ENCODE peak calls at places on chromosome 21, in four cellular contexts. O is MCF 10A, W is astrocyte of the cerebellum, J is T-helper 1 cell. A is an unnamed sample.

GRCh38 chr21:35565204-35565611 is 495.1 kb downstream of the SETD4 start:
- DNase-seq in O (peak; percentile 39), W (peak; percentile 70), J (no peak), A (peak; percentile 7)

GRCh38 chr21:33761104-33762036 is 119.1 kb downstream of the ITSN1 start:
- DNase-seq in O (peak; percentile 76), W (peak; percentile 96), J (no peak), A (peak; percentile 39)

GRCh38 chr21:19648376-19648775 is 1244.8 kb upstream of the TMPRSS15 start:
- DNase-seq in O (peak; percentile 54), W (no peak), J (no peak), A (no peak)

GRCh38 chr21:41761211-41762181 is 5.4 kb downstream of the RIPK4 start:
- DNase-seq in O (peak; percentile 86), W (no peak), J (no peak), A (no peak)

GRCh38 chr21:34800797-34801518 is 132.2 kb downstream of the CLIC6 start:
- DNase-seq in O (peak; percentile 66), W (no peak), J (no peak), A (no peak)

GRCh38 chr21:27277122-27277521 is 310.2 kb upstream of the ADAMTS5 start:
- DNase-seq in O (no peak), W (no peak), J (no peak), A (no peak)

GRCh38 chr21:29403922-29404538 is 105.3 kb downstream of the BACH1 start:
- DNase-seq in O (peak; percentile 42), W (no peak), J (no peak), A (no peak)

GRCh38 chr21:26835714-26836265 is 9.4 kb downstream of the ADAMTS1 start:
- DNase-seq in O (no peak), W (no peak), J (no peak), A (no peak)

GRCh38 chr21:45134677-45135076 is 60.3 kb downstream of the ADARB1 start:
- DNase-seq in O (no peak), W (no peak), J (no peak), A (no peak)

GRCh38 chr21:42537106-42537742 is 23.6 kb downstream of the SLC37A1 start:
- DNase-seq in O (peak; percentile 13), W (no peak), J (no peak), A (no peak)

GRCh38 chr21:31476551-31477120 is 132.6 kb upstream of the TIAM1 start:
- DNase-seq in O (no peak), W (peak; percentile 5), J (no peak), A (no peak)

GRCh38 chr21:31557421-31557955 is 102.0 kb upstream of the SOD1 start:
- DNase-seq in O (no peak), W (no peak), J (peak; percentile 10), A (peak; percentile 31)

GRCh38 chr21:42621166-42621827 is 32.1 kb upstream of the PDE9A start:
- DNase-seq in O (no peak), W (no peak), J (no peak), A (no peak)

GRCh38 chr21:46226920-46227599 is 1.5 kb downstream of the LSS start:
- DNase-seq in O (peak; percentile 73), W (no peak), J (no peak), A (no peak)

GRCh38 chr21:45630066-45630694 is 13.3 kb upstream of the PCBP3 start:
- DNase-seq in O (no peak), W (no peak), J (no peak), A (no peak)

GRCh38 chr21:30818837-30819236 is 5.8 kb upstream of the KRTAP8-1 start:
- DNase-seq in O (no peak), W (no peak), J (peak; percentile 1), A (no peak)

GRCh38 chr21:21025742-21026141 is 27.5 kb downstream of the NCAM2 start:
- DNase-seq in O (no peak), W (no peak), J (no peak), A (no peak)

GRCh38 chr21:45556302-45556644 is 14.0 kb upstream of the SLC19A1 start:
- DNase-seq in O (no peak), W (no peak), J (no peak), A (no peak)

GRCh38 chr21:29145354-29145782 is 14.9 kb downstream of the MAP3K7CL start:
- DNase-seq in O (peak; percentile 91), W (peak; percentile 69), J (peak; percentile 4), A (no peak)

GRCh38 chr21:40278345-40278744 is 411.1 kb downstream of the PCP4 start:
- DNase-seq in O (no peak), W (no peak), J (no peak), A (no peak)

GRCh38 chr21:19987671-19988070 is 1010.5 kb upstream of the NCAM2 start:
- DNase-seq in O (no peak), W (no peak), J (no peak), A (no peak)

GRCh38 chr21:31938330-31939301 is 65.8 kb downstream of the HUNK start:
- DNase-seq in O (no peak), W (no peak), J (no peak), A (no peak)

GRCh38 chr21:28018741-28019669 is 973.7 kb downstream of the LTN1 start:
- DNase-seq in O (peak; percentile 11), W (no peak), J (no peak), A (no peak)

GRCh38 chr21:36396971-36397370 is 11.8 kb downstream of the CHAF1B start:
- DNase-seq in O (no peak), W (no peak), J (no peak), A (no peak)

A was measured in iPS-NIHi11.